ENCODE peak calls at places on chromosomes 12 and 14, in ten cellular contexts. I, A, E, X, T, V, O, J, D and Q are unnamed samples.

GRCh38 chr12:28770329-28770728 is 378.7 kb upstream of the FAR2 start:
- DNase-seq in V (no peak), O (no peak), E (peak; percentile 6), I (peak; percentile 12), J (no peak), X (no peak), A (peak; percentile 27), T (no peak), D (no peak), Q (no peak)

GRCh38 chr14:34064349-34064748 is 113.5 kb upstream of the EGLN3 start:
- DNase-seq in D (peak; percentile 60), A (peak; percentile 31), V (peak; percentile 66), I (peak; percentile 40), J (no peak), T (no peak), X (peak; percentile 83), O (no peak), E (peak; percentile 79), Q (no peak)

GRCh38 chr14:54348001-54348611 is 48.7 kb upstream of the CDKN3 start:
- DNase-seq in X (no peak), E (peak; percentile 64), J (no peak), A (no peak), V (no peak), I (peak; percentile 29), D (no peak), O (no peak), T (peak; percentile 70), Q (no peak)

GRCh38 chr14:100498068-100498467 is 89.1 kb downstream of the BEGAIN start:
- DNase-seq in V (no peak), A (no peak), J (no peak), X (no peak), D (no peak), O (no peak), E (no peak), I (no peak), T (no peak), Q (no peak)

GRCh38 chr12:92502417-92503028 is 200.3 kb upstream of the PLEKHG7 start:
- DNase-seq in A (no peak), V (no peak), D (no peak), X (no peak), J (no peak), I (no peak), E (peak; percentile 19), T (no peak), O (no peak), Q (no peak)

GRCh38 chr12:31715283-31715825 is 13.5 kb downstream of the AMN1 start:
- DNase-seq in I (no peak), A (no peak), E (peak; percentile 88), T (peak; percentile 69), J (no peak), X (no peak), D (no peak), O (no peak), V (no peak), Q (no peak)

GRCh38 chr12:4202918-4203317 is 70.6 kb upstream of the CCND2 start:
- DNase-seq in I (no peak), E (no peak), J (no peak), X (peak; percentile 13), V (no peak), A (no peak), O (no peak), T (no peak), D (no peak), Q (no peak)

GRCh38 chr14:71623939-71624338 is 308.3 kb upstream of the RGS6 start:
- DNase-seq in T (no peak), J (no peak), A (no peak), D (no peak), V (no peak), O (no peak), E (no peak), X (no peak), I (no peak), Q (no peak)

GRCh38 chr14:89509891-89510290 is 92.9 kb upstream of the FOXN3 start:
- DNase-seq in V (no peak), T (peak; percentile 72), D (no peak), J (no peak), E (peak; percentile 63), A (no peak), I (no peak), X (no peak), O (no peak), Q (no peak)

GRCh38 chr12:96237465-96238077 is 43.4 kb downstream of the ELK3 start:
- DNase-seq in D (peak; percentile 68), V (peak; percentile 73), I (peak; percentile 94), E (peak; percentile 98), J (peak; percentile 61), A (peak; percentile 44), O (peak; percentile 51), T (peak; percentile 94), X (peak; percentile 91), Q (peak; percentile 81)

GRCh38 chr12:15633201-15633600 is 156.0 kb downstream of the EPS8 start:
- DNase-seq in A (no peak), T (no peak), E (no peak), J (no peak), O (no peak), I (no peak), X (no peak), V (no peak), D (no peak), Q (no peak)
- H3K27ac ChIP-seq in A (no peak overlapping the region), T (no peak overlapping the region), E (no peak overlapping the region), J (no peak overlapping the region), O (no peak overlapping the region), I (peak overlapping the region; percentile 13), X (peak overlapping the region; percentile 41), V (no peak overlapping the region), D (no peak overlapping the region), Q (no peak overlapping the region)

GRCh38 chr14:99067927-99068326 is 204.1 kb downstream of the BCL11B start:
- DNase-seq in J (no peak), D (no peak), X (no peak), O (no peak), T (no peak), E (no peak), A (no peak), V (no peak), I (no peak), Q (no peak)
- H3K27me3 ChIP-seq in J (no peaks in the 10 kb centered on the region), D (no peaks in the 10 kb centered on the region), X (no peaks in the 10 kb centered on the region), O (no peaks in the 10 kb centered on the region), T (no peaks in the 10 kb centered on the region), E (no peaks in the 10 kb centered on the region), A (no peaks in the 10 kb centered on the region), V (no peaks in the 10 kb centered on the region), I (no peaks in the 10 kb centered on the region), Q (no peaks in the 10 kb centered on the region)

GRCh38 chr12:46507766-46508165 is 135.2 kb upstream of the SLC38A2 start:
- DNase-seq in O (no peak), X (no peak), T (no peak), I (peak; percentile 51), V (no peak), D (no peak), E (no peak), J (no peak), A (no peak), Q (no peak)
- H3K9me3 ChIP-seq in O (peaks cover 3% of the 10 kb centered on the region), X (no peaks in the 10 kb centered on the region), T (peaks cover 41% of the 10 kb centered on the region), I (no peaks in the 10 kb centered on the region), V (peaks cover 29% of the 10 kb centered on the region), D (no peaks in the 10 kb centered on the region), E (no peaks in the 10 kb centered on the region), J (peaks cover 2% of the 10 kb centered on the region), A (no peaks in the 10 kb centered on the region), Q (peaks cover 11% of the 10 kb centered on the region)

GRCh38 chr14:67666733-67667132 is 7.7 kb downstream of the VTI1B start:
- DNase-seq in I (no peak), V (no peak), O (no peak), J (no peak), T (no peak), D (no peak), A (no peak), X (no peak), E (no peak), Q (no peak)
- H3K27ac ChIP-seq in I (no peak overlapping the region), V (no peak overlapping the region), O (no peak overlapping the region), J (no peak overlapping the region), T (no peak overlapping the region), D (no peak overlapping the region), A (no peak overlapping the region), X (no peak overlapping the region), E (no peak overlapping the region), Q (no peak overlapping the region)

DNA sequence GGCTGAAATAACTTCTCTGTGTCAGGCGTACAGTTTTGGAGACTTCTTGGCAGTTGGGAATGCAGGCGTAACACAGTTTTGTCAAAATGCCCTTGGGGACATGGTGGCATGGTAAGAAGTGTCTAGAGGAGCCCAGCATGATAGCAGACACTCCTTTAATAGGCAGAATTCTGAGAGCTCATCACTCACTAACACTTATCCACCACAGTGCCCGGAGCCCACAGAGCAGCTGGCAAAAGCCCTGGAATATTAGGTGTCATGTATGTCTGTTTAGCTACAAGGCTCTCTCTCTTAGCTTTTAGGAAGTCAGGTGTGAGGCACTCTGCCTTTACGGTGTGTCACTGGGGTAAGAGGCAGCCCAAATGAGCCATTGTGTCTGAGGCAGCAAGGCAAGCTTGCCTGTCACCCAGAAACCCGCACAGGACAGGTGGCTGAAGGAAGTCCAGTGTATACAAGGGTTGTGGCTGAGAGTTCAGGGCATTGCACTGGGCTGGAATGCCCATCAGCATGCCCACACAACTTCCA is 96.3 kb downstream of the ESRRB start:
- DNase-seq in J (no peak), E (no peak), X (no peak), T (no peak), V (no peak), D (no peak), I (no peak), O (no peak), A (no peak), Q (no peak)
- H3K27me3 ChIP-seq in J (no peaks in the 10 kb centered on the region), E (no peaks in the 10 kb centered on the region), X (no peaks in the 10 kb centered on the region), T (no peaks in the 10 kb centered on the region), V (no peaks in the 10 kb centered on the region), D (no peaks in the 10 kb centered on the region), I (no peaks in the 10 kb centered on the region), O (no peaks in the 10 kb centered on the region), A (no peaks in the 10 kb centered on the region), Q (peaks cover 6% of the 10 kb centered on the region)

GRCh38 chr14:87255046-87255445 is 737.9 kb downstream of the GALC start:
- DNase-seq in E (no peak), V (no peak), O (no peak), I (no peak), J (no peak), T (no peak), X (no peak), D (no peak), A (no peak), Q (no peak)
- H3K9me3 ChIP-seq in E (no peaks in the 10 kb centered on the region), V (no peaks in the 10 kb centered on the region), O (no peaks in the 10 kb centered on the region), I (no peaks in the 10 kb centered on the region), J (no peaks in the 10 kb centered on the region), T (no peaks in the 10 kb centered on the region), X (no peaks in the 10 kb centered on the region), D (no peaks in the 10 kb centered on the region), A (no peaks in the 10 kb centered on the region), Q (no peaks in the 10 kb centered on the region)

DNA sequence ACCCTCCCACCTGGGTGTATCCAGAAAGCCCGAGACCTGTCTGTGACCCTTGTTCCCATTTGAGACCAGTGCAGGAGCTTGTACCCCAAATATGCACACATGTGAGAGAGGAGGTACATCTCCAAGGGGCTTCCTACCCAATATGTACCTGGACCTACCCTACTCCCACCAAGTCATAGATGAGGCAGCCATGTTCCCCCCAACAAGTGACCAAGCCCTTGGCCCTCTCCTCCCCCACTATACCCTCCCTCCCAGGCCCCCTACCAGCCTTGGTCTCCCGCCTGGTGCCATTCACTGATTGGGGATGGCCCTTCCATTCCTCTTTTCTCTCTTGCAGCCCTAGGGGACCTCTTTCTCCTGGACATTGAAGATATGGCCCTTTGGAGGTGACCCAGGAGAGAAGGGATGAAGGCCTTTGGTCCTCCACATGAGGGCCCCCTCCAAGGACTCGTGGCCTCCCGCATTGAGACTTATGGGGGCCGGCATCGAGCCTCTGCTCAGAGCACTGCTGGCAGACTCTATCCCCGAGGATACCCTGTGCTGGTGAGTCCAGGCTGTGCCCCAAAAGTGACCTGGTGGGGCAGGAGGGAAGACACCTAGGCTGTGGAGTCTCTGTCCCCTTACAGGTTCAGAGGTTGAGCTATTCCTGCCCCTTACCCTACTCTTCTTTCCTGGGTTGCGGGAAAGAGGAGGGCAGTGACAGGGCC is 1.5 kb downstream of the PLEKHG6 start:
- DNase-seq in I (no peak), D (no peak), V (no peak), A (no peak), T (no peak), E (no peak), O (no peak), X (no peak), J (no peak), Q (no peak)
- H3K27ac ChIP-seq in I (peak overlapping the region; percentile 54), D (no peak overlapping the region), V (no peak overlapping the region), A (peak overlapping the region; percentile 68), T (no peak overlapping the region), E (no peak overlapping the region), O (no peak overlapping the region), X (no peak overlapping the region), J (no peak overlapping the region), Q (no peak overlapping the region)